ENCODE peak calls at places on chromosomes 12 and 14, in six cellular contexts. V is WERI-Rb-1, X is BJ, B is bronchial epithelial cell, S is upper lobe of right lung, Q is lower lobe of right lung. C is an unnamed sample. For H3K27me3, the result is how much of the 10 kb centered on the place peaks cover.

GRCh38 chr12:117236456-117237001 is 46.3 kb upstream of the FBXO21 start:
- DNase-seq in B (peak), X (no peak), Q (peak), S (peak), V (peak), C (peak)

GRCh38 chr14:20327005-20327869 is 5.8 kb downstream of the CCNB1IP1 start:
- DNase-seq in V (no peak), Q (no peak), B (peak), S (no peak), X (no peak), C (no peak)

GRCh38 chr12:107335802-107336570 is 242.6 kb upstream of the CRY1 start:
- DNase-seq in X (no peak), B (no peak), Q (no peak), V (no peak), S (no peak), C (no peak)

GRCh38 chr12:110931315-110931728 is 10.9 kb upstream of the MYL2 start:
- DNase-seq in V (no peak), S (peak), Q (no peak), B (no peak), X (no peak), C (no peak)

GRCh38 chr12:43444940-43445564 is 107.0 kb downstream of the ADAMTS20 start:
- DNase-seq in Q (no peak), V (peak), B (peak), S (no peak), X (no peak), C (peak)

GRCh38 chr14:100436745-100437406 is 113.7 kb downstream of the SLC25A47 start:
- DNase-seq in B (no peak), Q (no peak), X (no peak), V (no peak), S (no peak), C (no peak)

GRCh38 chr12:47980172-47980571 is 16.8 kb downstream of the TMEM106C start:
- DNase-seq in Q (no peak), X (no peak), S (no peak), V (no peak), B (no peak), C (no peak)

GRCh38 chr14:33957993-33958392 is 7.1 kb upstream of the EGLN3 start:
- DNase-seq in X (no peak), S (no peak), V (no peak), Q (no peak), B (no peak), C (no peak)

GRCh38 chr14:54310151-54310851 is 86.5 kb upstream of the CDKN3 start:
- DNase-seq in S (no peak), X (no peak), Q (no peak), B (peak), V (no peak), C (no peak)

GRCh38 chr12:126781593-126781992 is 1485.4 kb upstream of the TMEM132C start:
- DNase-seq in B (no peak), X (no peak), Q (no peak), S (no peak), V (no peak), C (no peak)

GRCh38 chr12:117161460-117162166 is 28.7 kb downstream of the FBXO21 start:
- DNase-seq in Q (no peak), V (no peak), B (no peak), X (no peak), S (no peak), C (no peak)

GRCh38 chr12:46938071-46938678 is 112.4 kb upstream of the SLC38A4 start:
- DNase-seq in Q (no peak), B (peak), S (no peak), V (no peak), X (no peak), C (no peak)

GRCh38 chr14:101625336-101626097 is 64.2 kb downstream of the DIO3 start:
- DNase-seq in S (no peak), Q (no peak), V (no peak), X (no peak), B (peak), C (no peak)

GRCh38 chr12:106329231-106329985 is 26.9 kb downstream of the TCP11L2 start:
- DNase-seq in Q (no peak), S (no peak), B (no peak), V (no peak), X (no peak), C (no peak)

GRCh38 chr12:124428136-124428791 is 133.4 kb downstream of the RFLNA start:
- DNase-seq in Q (no peak), B (no peak), S (no peak), V (peak), X (no peak), C (no peak)

GRCh38 chr12:19003987-19004619 is 125.4 kb upstream of the PLEKHA5 start:
- DNase-seq in S (no peak), X (no peak), Q (no peak), B (no peak), V (no peak), C (no peak)

GRCh38 chr14:65333926-65334687 is 78.4 kb upstream of the FUT8 start:
- DNase-seq in X (peak), V (no peak), B (no peak), S (no peak), Q (peak), C (no peak)

GRCh38 chr12:7047318-7047717 is 13.2 kb upstream of the C1S start:
- DNase-seq in B (no peak), V (no peak), S (no peak), X (no peak), Q (no peak), C (no peak)

GRCh38 chr12:7395950-7396349 is 48.0 kb downstream of the CD163L1 start:
- DNase-seq in Q (no peak), V (no peak), S (no peak), B (peak), X (no peak), C (no peak)

GRCh38 chr14:61477845-61478438 is 156.6 kb downstream of the PRKCH start:
- DNase-seq in S (peak), V (no peak), X (no peak), B (no peak), Q (peak), C (peak)

GRCh38 chr12:15179672-15180071 is 41.5 kb downstream of the RERG start:
- DNase-seq in Q (no peak), V (no peak), S (no peak), B (no peak), X (no peak), C (no peak)

GRCh38 chr12:80763874-80764273 is 47.2 kb downstream of the MYF5 start:
- DNase-seq in V (peak), B (peak), X (no peak), S (no peak), Q (no peak), C (no peak)

GRCh38 chr12:102050660-102051430 is 10.9 kb downstream of the WASHC3 start:
- DNase-seq in B (no peak), X (no peak), Q (no peak), V (no peak), S (no peak), C (no peak)

GRCh38 chr14:54251356-54251755 is 145.5 kb upstream of the CDKN3 start:
- DNase-seq in V (no peak), X (no peak), B (peak), Q (no peak), S (no peak), C (no peak)

GRCh38 chr14:32908487-32909084 is 30.1 kb upstream of the NPAS3 start:
- DNase-seq in B (no peak), X (no peak), Q (no peak), V (no peak), S (no peak), C (no peak)

GRCh38 chr12:65860584-65860983 is 36.3 kb downstream of the HMGA2 start:
- DNase-seq in B (no peak), X (no peak), S (no peak), Q (no peak), V (no peak), C (no peak)

GRCh38 chr12:65858831-65859230 is 34.5 kb downstream of the HMGA2 start:
- DNase-seq in X (no peak), B (peak), V (no peak), Q (no peak), S (no peak), C (no peak)

GRCh38 chr12:65856521-65856920 is 32.2 kb downstream of the HMGA2 start:
- DNase-seq in X (no peak), V (no peak), B (no peak), Q (no peak), S (no peak), C (no peak)

GRCh38 chr12:65859519-65859918 is 35.2 kb downstream of the HMGA2 start:
- DNase-seq in S (no peak), V (no peak), X (no peak), B (no peak), Q (no peak), C (no peak)

DNA sequence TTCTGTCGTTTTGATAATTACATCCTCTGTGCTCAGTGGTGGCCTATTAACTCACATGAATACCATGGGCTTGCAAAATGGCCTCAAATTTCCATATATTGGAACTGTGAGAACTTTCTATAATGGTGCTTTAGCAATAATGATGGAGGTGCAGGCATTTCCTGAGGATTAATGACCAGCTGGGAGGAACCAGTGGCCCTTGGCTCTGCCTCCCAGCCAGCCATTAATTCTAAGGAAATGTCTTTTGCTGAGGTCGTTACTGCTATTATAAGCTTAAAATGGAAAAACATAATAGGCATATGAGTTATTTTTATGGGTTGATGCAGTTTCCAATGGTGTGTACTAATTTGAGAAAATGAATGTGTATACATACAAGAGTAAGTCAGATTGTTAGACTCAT is 33.6 kb downstream of the HMGA2 start:
- DNase-seq in S (no peak), X (no peak), V (no peak), B (no peak), Q (no peak), C (no peak)
- H3K27me3 ChIP-seq in S (under half), X (under half), V (under half), B (under half), Q (under half), C (under half)

DNA sequence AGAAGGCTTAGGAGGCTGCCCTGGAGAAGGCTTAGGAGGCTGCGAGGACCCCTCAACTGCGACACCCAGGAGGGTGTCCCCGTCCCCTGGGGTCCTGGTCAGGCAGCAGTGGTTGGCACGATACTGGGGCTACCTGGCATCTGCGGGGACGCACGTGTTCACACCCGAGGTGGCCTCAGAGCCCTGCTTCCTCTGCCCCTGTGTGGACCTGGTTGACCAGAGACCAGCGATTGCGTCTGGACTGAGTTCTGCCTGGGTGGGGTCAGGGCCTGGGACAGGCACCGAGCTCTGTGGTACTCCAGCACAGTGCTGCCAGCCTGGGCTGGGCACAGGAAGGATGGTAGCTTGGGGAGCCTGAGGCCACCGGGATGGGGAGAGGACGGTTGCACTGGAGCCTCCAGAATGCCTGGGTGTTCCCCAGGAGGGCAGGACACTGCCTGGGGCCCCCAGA is 735 bp downstream of the ASPG start:
- DNase-seq in X (no peak), V (no peak), S (peak), B (no peak), Q (peak), C (peak)
- H3K4me3 ChIP-seq in X (no peak), V (no peak), S (no peak), B (no peak), Q (peak), C (no peak)

GRCh38 chr12:4812621-4813327 is 92.6 kb downstream of the GALNT8 start:
- DNase-seq in B (no peak), V (no peak), Q (no peak), S (no peak), X (no peak), C (no peak)
- H3K27me3 ChIP-seq in B (under half), V (under half), Q (half or more), S (half or more), X (under half), C (under half)

GRCh38 chr12:29414368-29414767 is 33.4 kb upstream of the ERGIC2 start:
- DNase-seq in B (no peak), S (no peak), V (no peak), X (no peak), Q (no peak), C (no peak)
- H3K4me3 ChIP-seq in B (no peak), S (no peak), V (no peak), X (no peak), Q (no peak), C (no peak)

GRCh38 chr12:132548430-132549058 is 58.6 kb downstream of the FBRSL1 start:
- DNase-seq in B (no peak), S (no peak), V (no peak), X (no peak), Q (no peak), C (no peak)

GRCh38 chr12:132551271-132552120 is 58.9 kb downstream of the LRCOL1 start:
- DNase-seq in B (no peak), V (no peak), X (no peak), Q (no peak), S (no peak), C (no peak)

GRCh38 chr12:132550014-132550802 is 60.2 kb downstream of the LRCOL1 start:
- DNase-seq in S (no peak), V (no peak), X (no peak), B (no peak), Q (no peak), C (no peak)

GRCh38 chr12:132549059-132549458 is 59.1 kb downstream of the FBRSL1 start:
- DNase-seq in Q (no peak), V (no peak), S (no peak), B (no peak), X (no peak), C (no peak)

GRCh38 chr12:132550830-132551229 is 59.6 kb downstream of the LRCOL1 start:
- DNase-seq in B (no peak), S (no peak), V (no peak), X (no peak), Q (no peak), C (no peak)
- H3K27me3 ChIP-seq in B (under half), S (under half), V (under half), X (under half), Q (under half), C (under half)

GRCh38 chr14:92109490-92109889 is 3.1 kb upstream of the ATXN3 start:
- DNase-seq in B (no peak), Q (no peak), V (no peak), X (no peak), S (no peak), C (no peak)

GRCh38 chr14:92105073-92105844 is 1.1 kb downstream of the ATXN3 start:
- DNase-seq in Q (no peak), S (no peak), B (no peak), V (no peak), X (no peak), C (no peak)

GRCh38 chr14:92105845-92106094 is 612 bp downstream of the ATXN3 start:
- DNase-seq in V (no peak), S (peak), Q (peak), X (peak), B (peak), C (peak)

GRCh38 chr14:92106095-92106937 is at the start of gene ATXN3:
- DNase-seq in V (peak), S (peak), B (peak), Q (peak), X (peak), C (peak)

GRCh38 chr14:92108345-92109254 is 2.2 kb upstream of the ATXN3 start:
- DNase-seq in V (no peak), B (no peak), X (no peak), S (no peak), Q (no peak), C (no peak)
- H3K4me3 ChIP-seq in V (no peak), B (no peak), X (no peak), S (no peak), Q (no peak), C (no peak)

GRCh38 chr12:3542156-3542555 is 51.2 kb downstream of the PRMT8 start:
- DNase-seq in B (no peak), Q (no peak), V (no peak), X (no peak), S (no peak), C (no peak)

GRCh38 chr12:3544296-3544965 is 53.4 kb downstream of the PRMT8 start:
- DNase-seq in B (no peak), V (no peak), Q (no peak), S (no peak), X (no peak), C (no peak)

GRCh38 chr12:3545121-3545796 is 54.3 kb downstream of the PRMT8 start:
- DNase-seq in S (no peak), Q (no peak), B (peak), V (no peak), X (no peak), C (no peak)

GRCh38 chr12:3542911-3543310 is 51.9 kb downstream of the PRMT8 start:
- DNase-seq in X (no peak), B (peak), S (no peak), Q (no peak), V (no peak), C (no peak)

GRCh38 chr12:3543826-3544225 is 52.8 kb downstream of the PRMT8 start:
- DNase-seq in Q (no peak), S (no peak), V (no peak), X (no peak), B (no peak), C (no peak)
- H3K27me3 ChIP-seq in Q (under half), S (under half), V (under half), X (under half), B (under half), C (under half)

GRCh38 chr12:12668005-12668404 is 28.0 kb downstream of the GPR19 start:
- DNase-seq in S (no peak), V (no peak), B (no peak), Q (no peak), X (no peak), C (no peak)
- H3K4me3 ChIP-seq in S (no peak), V (no peak), B (no peak), Q (no peak), X (no peak), C (no peak)

GRCh38 chr14:24335461-24336146 is 733 bp upstream of the ADCY4 start:
- DNase-seq in S (peak), B (no peak), V (no peak), Q (no peak), X (no peak), C (no peak)
- H3K27me3 ChIP-seq in S (under half), B (under half), V (under half), Q (under half), X (under half), C (under half)

GRCh38 chr12:906077-906585 is 43.4 kb downstream of the RAD52 start:
- DNase-seq in B (no peak), S (no peak), Q (no peak), X (no peak), V (no peak), C (no peak)
- H3K4me3 ChIP-seq in B (no peak), S (no peak), Q (no peak), X (no peak), V (no peak), C (no peak)

C was measured in pancreas.